ENCODE peak calls at places on chromosomes 5 and 9, in seven cellular contexts. L is GM12865, R is fibroblast of pulmonary artery, V is endodermal cell, D is PC-3, J is fibroblast of villous mesenchyme, U is gastrocnemius medialis. T is an unnamed sample.

GRCh38 chr5:179755022-179755421 is 22.4 kb downstream of the MAML1 start:
- DNase-seq in L (no peak), R (peak; percentile 39), V (peak; percentile 68), D (no peak), J (peak; percentile 21), U (no peak), T (no peak)

GRCh38 chr5:59079622-59080620 is 497.0 kb downstream of the RAB3C start:
- DNase-seq in L (no peak), R (peak; percentile 98), V (no peak), D (peak; percentile 54), J (peak; percentile 99), U (no peak), T (no peak)

GRCh38 chr5:2658421-2658820 is 93.1 kb downstream of the IRX2 start:
- DNase-seq in L (no peak), R (peak; percentile 50), V (no peak), D (no peak), J (no peak), U (no peak), T (no peak)

GRCh38 chr5:72178910-72179815 is 71.9 kb downstream of the MAP1B start:
- DNase-seq in L (no peak), R (peak; percentile 95), V (peak; percentile 61), D (peak; percentile 88), J (peak; percentile 88), U (peak; percentile 56), T (no peak)

GRCh38 chr5:150502106-150502505 is 5.8 kb upstream of the NDST1 start:
- DNase-seq in L (no peak), R (no peak), V (no peak), D (no peak), J (no peak), U (no peak), T (no peak)

GRCh38 chr9:89038354-89039091 is 47.3 kb downstream of the S1PR3 start:
- DNase-seq in L (no peak), R (peak; percentile 97), V (no peak), D (peak; percentile 12), J (peak; percentile 57), U (peak; percentile 50), T (no peak)

GRCh38 chr5:5409151-5409810 is 13.2 kb upstream of the ICE1 start:
- DNase-seq in L (peak; percentile 13), R (no peak), V (no peak), D (peak; percentile 43), J (no peak), U (no peak), T (no peak)

GRCh38 chr9:122941560-122942234 is 877 bp downstream of the RABGAP1 start:
- DNase-seq in L (no peak), R (peak; percentile 55), V (no peak), D (peak; percentile 12), J (peak; percentile 80), U (no peak), T (no peak)

GRCh38 chr5:177405805-177406204 is 3.6 kb downstream of the F12 start:
- DNase-seq in L (peak; percentile 39), R (no peak), V (no peak), D (no peak), J (no peak), U (no peak), T (no peak)

GRCh38 chr5:131163315-131164119 is 1.5 kb downstream of the HINT1 start:
- DNase-seq in L (peak; percentile 40), R (peak; percentile 51), V (no peak), D (peak; percentile 30), J (peak; percentile 47), U (no peak), T (no peak)

GRCh38 chr9:32128546-32128945 is 255.9 kb upstream of the ACO1 start:
- DNase-seq in L (no peak), R (no peak), V (peak; percentile 66), D (no peak), J (no peak), U (no peak), T (no peak)

GRCh38 chr5:91151947-91152346 is 231.2 kb downstream of the ARRDC3 start:
- DNase-seq in L (no peak), R (peak; percentile 98), V (no peak), D (peak; percentile 81), J (peak; percentile 84), U (peak; percentile 40), T (no peak)

GRCh38 chr5:99922386-99922785 is 612.8 kb upstream of the FAM174A start:
- DNase-seq in L (no peak), R (no peak), V (no peak), D (peak; percentile 40), J (no peak), U (no peak), T (no peak)

GRCh38 chr5:107861565-107861964 is 190.8 kb upstream of the EFNA5 start:
- DNase-seq in L (no peak), R (no peak), V (no peak), D (no peak), J (no peak), U (no peak), T (no peak)

GRCh38 chr9:96048116-96048953 is 172.8 kb downstream of the ERCC6L2 start:
- DNase-seq in L (no peak), R (peak; percentile 56), V (peak; percentile 67), D (no peak), J (no peak), U (no peak), T (no peak)

GRCh38 chr5:2007906-2008437 is 125.2 kb upstream of the IRX4 start:
- DNase-seq in L (no peak), R (peak; percentile 36), V (peak; percentile 67), D (no peak), J (no peak), U (no peak), T (no peak)

GRCh38 chr5:147789820-147790219 is 7.3 kb upstream of the JAKMIP2 start:
- DNase-seq in L (no peak), R (no peak), V (no peak), D (no peak), J (no peak), U (no peak), T (no peak)

GRCh38 chr5:154254886-154255285 is 64.4 kb downstream of the GALNT10 start:
- DNase-seq in L (no peak), R (no peak), V (no peak), D (no peak), J (no peak), U (no peak), T (no peak)

GRCh38 chr9:129682381-129682780 is 16.9 kb downstream of the PRRX2 start:
- DNase-seq in L (no peak), R (no peak), V (peak; percentile 45), D (no peak), J (no peak), U (no peak), T (no peak)

GRCh38 chr5:11273180-11273882 is 512.3 kb upstream of the DAP start:
- DNase-seq in L (no peak), R (no peak), V (no peak), D (peak; percentile 25), J (peak; percentile 33), U (no peak), T (no peak)

DNA sequence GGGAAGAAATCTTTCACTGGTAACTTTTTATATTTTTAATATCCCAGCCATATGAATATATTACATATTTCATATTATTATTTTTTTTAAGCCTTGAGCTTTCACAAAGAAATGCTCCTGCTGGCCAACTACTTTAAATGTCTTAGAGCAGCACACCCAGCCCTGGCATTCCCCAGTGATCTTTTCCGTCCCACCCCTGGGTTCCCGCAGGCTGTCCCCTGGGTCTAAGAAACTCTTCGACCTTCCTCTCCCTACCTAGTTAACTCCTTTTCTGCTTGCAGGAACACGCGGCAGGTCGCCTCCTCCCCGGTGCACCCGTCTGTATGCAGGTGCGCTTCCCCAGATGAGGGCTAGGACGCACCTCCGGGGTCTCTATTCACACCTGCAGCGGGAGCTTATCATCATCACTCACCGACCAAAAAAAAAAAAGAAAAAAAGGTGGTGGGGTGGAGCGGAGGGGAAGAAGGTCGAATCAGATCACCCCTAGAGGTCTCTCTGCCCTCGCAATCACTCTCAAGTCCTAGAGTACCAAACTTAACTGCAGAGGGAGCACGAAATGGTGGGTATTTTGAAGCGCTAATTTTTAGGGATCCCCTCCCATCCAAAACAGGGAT is 696 bp downstream of the ZFP62 start:
- DNase-seq in L (peak; percentile 88), R (no peak), V (peak; percentile 89), D (peak; percentile 46), J (no peak), U (no peak), T (peak; percentile 70)
- TF ChIP-seq CTCF in L (peak; percentile 32), R (no peak), V (peak; percentile 48), D (peak; percentile 63), J (peak; percentile 7), U (no peak), T (peak; percentile 38)

GRCh38 chr9:73116030-73116429 is 35.6 kb upstream of the ANXA1 start:
- DNase-seq in L (no peak), R (peak; percentile 53), V (no peak), D (peak; percentile 60), J (peak; percentile 73), U (no peak), T (no peak)

GRCh38 chr9:73121375-73121935 is 30.2 kb upstream of the ANXA1 start:
- DNase-seq in L (no peak), R (no peak), V (no peak), D (no peak), J (no peak), U (no peak), T (no peak)

GRCh38 chr9:73116880-73117279 is 34.8 kb upstream of the ANXA1 start:
- DNase-seq in L (no peak), R (no peak), V (no peak), D (no peak), J (no peak), U (no peak), T (no peak)

GRCh38 chr9:73118898-73119554 is 32.6 kb upstream of the ANXA1 start:
- DNase-seq in L (no peak), R (peak; percentile 75), V (no peak), D (peak; percentile 59), J (peak; percentile 62), U (no peak), T (no peak)

GRCh38 chr9:73118297-73118696 is 33.4 kb upstream of the ANXA1 start:
- DNase-seq in L (no peak), R (no peak), V (no peak), D (peak; percentile 31), J (no peak), U (no peak), T (no peak)
- TF ChIP-seq CTCF in L (no peak), R (no peak), V (no peak), D (no peak), J (no peak), U (no peak), T (no peak)

GRCh38 chr9:98860871-98861293 is 53.4 kb downstream of the GALNT12 start:
- DNase-seq in L (peak; percentile 9), R (peak; percentile 90), V (peak; percentile 53), D (peak; percentile 70), J (peak; percentile 98), U (peak; percentile 48), T (no peak)
- TF ChIP-seq CTCF in L (no peak), R (peak; percentile 61), V (peak; percentile 58), D (peak; percentile 57), J (peak; percentile 65), U (no peak), T (no peak)

GRCh38 chr9:124863371-124863831 is 1.5 kb downstream of the ARPC5L start:
- DNase-seq in L (no peak), R (no peak), V (no peak), D (peak; percentile 38), J (no peak), U (no peak), T (no peak)

GRCh38 chr9:124859803-124860581 is 1.8 kb downstream of the RPL35 start:
- DNase-seq in L (no peak), R (no peak), V (no peak), D (no peak), J (no peak), U (no peak), T (no peak)

GRCh38 chr9:124858330-124859046 is 3.3 kb downstream of the RPL35 start:
- DNase-seq in L (no peak), R (no peak), V (no peak), D (no peak), J (no peak), U (no peak), T (no peak)

GRCh38 chr9:124860582-124861341 is 995 bp downstream of the RPL35 start:
- DNase-seq in L (no peak), R (no peak), V (no peak), D (no peak), J (no peak), U (no peak), T (no peak)

GRCh38 chr9:124861342-124862229 is at the start of the genes ARPC5L and RPL35:
- DNase-seq in L (peak; percentile 98), R (peak; percentile 92), V (peak; percentile 96), D (peak; percentile 88), J (peak; percentile 94), U (peak; percentile 92), T (peak; percentile 77)
- TF ChIP-seq CTCF in L (peak; percentile 15), R (peak; percentile 9), V (peak; percentile 59), D (no peak), J (peak; percentile 20), U (no peak), T (peak; percentile 17)

T was measured in GM12864.